ENCODE peak calls at places on chromosome 7, in four cellular contexts. One of them, this sample, is unnamed.
A peak's percentile ranks its signal among the peaks of the same experiment; 100 is the strongest.

GRCh38 chr7:83648464-83649241 is at the start of gene SEMA3E:
- DNase-seq in mesendoderm: peak; percentile 96
- DNase-seq in H1: no peak
- DNase-seq in H9: peak; percentile 65
- DNase-seq in this sample: peak; percentile 35

GRCh38 chr7:36827914-36828313 is 103.6 kb upstream of the AOAH start:
- DNase-seq in mesendoderm: no peak
- DNase-seq in H1: no peak
- DNase-seq in H9: no peak
- DNase-seq in this sample: no peak

GRCh38 chr7:129550673-129551360 is 48.5 kb downstream of the SMKR1 start:
- DNase-seq in mesendoderm: no peak
- DNase-seq in H1: no peak
- DNase-seq in H9: no peak
- DNase-seq in this sample: no peak

GRCh38 chr7:93817561-93817960 is 73.0 kb downstream of the TFPI2 start:
- DNase-seq in mesendoderm: no peak
- DNase-seq in H1: no peak
- DNase-seq in H9: no peak
- DNase-seq in this sample: no peak

GRCh38 chr7:90025771-90026170 is 128.5 kb upstream of the STEAP1 start:
- DNase-seq in mesendoderm: no peak
- DNase-seq in H1: no peak
- DNase-seq in H9: no peak
- DNase-seq in this sample: no peak

GRCh38 chr7:155211761-155212160 is 85.9 kb upstream of the INSIG1 start:
- DNase-seq in mesendoderm: no peak
- DNase-seq in H1: no peak
- DNase-seq in H9: no peak
- DNase-seq in this sample: no peak

GRCh38 chr7:98203261-98203963 is 7.8 kb upstream of the BHLHA15 start:
- DNase-seq in mesendoderm: no peak
- DNase-seq in H1: no peak
- DNase-seq in H9: no peak
- DNase-seq in this sample: no peak

GRCh38 chr7:74343281-74344127 is 54.3 kb downstream of the CLIP2 start:
- DNase-seq in mesendoderm: no peak
- DNase-seq in H1: no peak
- DNase-seq in H9: no peak
- DNase-seq in this sample: peak; percentile 85

GRCh38 chr7:71824356-71824755 is 587.8 kb downstream of the CALN1 start:
- DNase-seq in mesendoderm: peak; percentile 77
- DNase-seq in H1: no peak
- DNase-seq in H9: peak; percentile 33
- DNase-seq in this sample: no peak

GRCh38 chr7:131688738-131689661 is 132.6 kb upstream of the PODXL start:
- DNase-seq in mesendoderm: peak; percentile 86
- DNase-seq in H1: peak; percentile 75
- DNase-seq in H9: peak; percentile 89
- DNase-seq in this sample: peak; percentile 49

GRCh38 chr7:35875292-35875691 is 74.4 kb downstream of the SEPTIN7 start:
- DNase-seq in mesendoderm: no peak
- DNase-seq in H1: no peak
- DNase-seq in H9: no peak
- DNase-seq in this sample: peak; percentile 54

GRCh38 chr7:142535123-142535779 is 214.0 kb upstream of the PRSS1 start:
- DNase-seq in mesendoderm: peak; percentile 93
- DNase-seq in H1: no peak
- DNase-seq in H9: peak; percentile 80
- DNase-seq in this sample: peak; percentile 92

GRCh38 chr7:104230606-104231005 is 22.8 kb upstream of the ORC5 start:
- DNase-seq in mesendoderm: no peak
- DNase-seq in H1: no peak
- DNase-seq in H9: no peak
- DNase-seq in this sample: peak; percentile 59

GRCh38 chr7:13880789-13881188 is 108.7 kb downstream of the ETV1 start:
- DNase-seq in mesendoderm: no peak
- DNase-seq in H1: no peak
- DNase-seq in H9: no peak
- DNase-seq in this sample: peak; percentile 91

GRCh38 chr7:42475082-42475481 is 238.1 kb upstream of the GLI3 start:
- DNase-seq in mesendoderm: no peak
- DNase-seq in H1: no peak
- DNase-seq in H9: no peak
- DNase-seq in this sample: no peak

GRCh38 chr7:42476255-42476654 is 239.2 kb upstream of the GLI3 start:
- DNase-seq in mesendoderm: no peak
- DNase-seq in H1: no peak
- DNase-seq in H9: no peak
- DNase-seq in this sample: no peak

DNA sequence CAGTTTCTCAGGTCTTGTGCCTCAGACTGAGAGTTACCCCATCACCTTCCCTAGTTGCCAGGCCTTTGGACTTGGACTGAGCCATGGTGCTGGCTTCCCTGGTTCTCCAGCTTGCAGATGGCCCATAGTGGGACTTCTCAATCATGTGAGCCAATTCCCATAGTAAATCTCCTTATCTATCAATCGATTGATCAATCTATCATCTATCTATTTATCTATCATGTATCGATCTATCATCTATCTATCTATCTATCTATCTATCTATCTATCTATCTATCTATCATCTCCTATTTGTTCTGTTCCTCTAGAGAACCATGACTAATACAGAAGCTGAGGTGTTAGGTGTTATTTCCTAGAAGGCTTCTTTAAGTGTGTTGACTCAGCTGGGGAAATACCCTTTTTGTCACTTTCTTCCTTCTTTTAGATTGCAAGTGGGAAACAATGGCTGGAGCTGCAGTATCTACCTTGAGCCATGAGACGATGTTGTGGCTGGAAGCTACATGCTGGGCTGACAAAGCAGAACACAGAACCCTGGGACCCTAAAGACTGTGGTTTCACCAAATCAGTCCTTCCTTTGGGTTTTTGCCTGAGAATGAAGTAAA is 234.7 kb upstream of the GLI3 start:
- DNase-seq in mesendoderm: peak; percentile 27
- DNase-seq in H1: no peak
- DNase-seq in H9: no peak
- DNase-seq in this sample: no peak
- H4K5ac ChIP-seq in mesendoderm: no peak overlapping the region
- H4K5ac ChIP-seq in H1: no peak overlapping the region
- H4K5ac ChIP-seq in H9: no peak overlapping the region
- H4K5ac ChIP-seq in this sample: no peak overlapping the region

GRCh38 chr7:106165328-106165727 is 53.2 kb upstream of the SYPL1 start:
- DNase-seq in mesendoderm: no peak
- DNase-seq in H1: no peak
- DNase-seq in H9: no peak
- DNase-seq in this sample: peak; percentile 36

GRCh38 chr7:106167439-106168136 is 55.5 kb upstream of the SYPL1 start:
- DNase-seq in mesendoderm: no peak
- DNase-seq in H1: no peak
- DNase-seq in H9: no peak
- DNase-seq in this sample: no peak

GRCh38 chr7:106170216-106170615 is 58.1 kb upstream of the SYPL1 start:
- DNase-seq in mesendoderm: no peak
- DNase-seq in H1: no peak
- DNase-seq in H9: no peak
- DNase-seq in this sample: no peak

GRCh38 chr7:106163257-106163656 is 51.1 kb upstream of the SYPL1 start:
- DNase-seq in mesendoderm: no peak
- DNase-seq in H1: no peak
- DNase-seq in H9: no peak
- DNase-seq in this sample: no peak

GRCh38 chr7:106166651-106167342 is 54.7 kb upstream of the SYPL1 start:
- DNase-seq in mesendoderm: peak; percentile 79
- DNase-seq in H1: no peak
- DNase-seq in H9: peak; percentile 41
- DNase-seq in this sample: peak; percentile 83
- H3K56ac ChIP-seq in mesendoderm: no peak overlapping the region
- H3K56ac ChIP-seq in H1: no peak overlapping the region
- H3K56ac ChIP-seq in H9: no peak overlapping the region
- H3K56ac ChIP-seq in this sample: no peak overlapping the region

GRCh38 chr7:138004936-138005335 is 3.0 kb upstream of the CREB3L2 start:
- DNase-seq in mesendoderm: no peak
- DNase-seq in H1: no peak
- DNase-seq in H9: no peak
- DNase-seq in this sample: no peak

GRCh38 chr7:138008046-138008587 is 6.2 kb upstream of the CREB3L2 start:
- DNase-seq in mesendoderm: no peak
- DNase-seq in H1: no peak
- DNase-seq in H9: no peak
- DNase-seq in this sample: no peak

GRCh38 chr7:138008588-138009349 is 6.9 kb upstream of the CREB3L2 start:
- DNase-seq in mesendoderm: peak; percentile 86
- DNase-seq in H1: no peak
- DNase-seq in H9: peak; percentile 52
- DNase-seq in this sample: peak; percentile 68

GRCh38 chr7:138004046-138004445 is 2.2 kb upstream of the CREB3L2 start:
- DNase-seq in mesendoderm: no peak
- DNase-seq in H1: no peak
- DNase-seq in H9: no peak
- DNase-seq in this sample: no peak

GRCh38 chr7:138006106-138006505 is 4.2 kb upstream of the CREB3L2 start:
- DNase-seq in mesendoderm: no peak
- DNase-seq in H1: no peak
- DNase-seq in H9: no peak
- DNase-seq in this sample: peak; percentile 47
- H4K5ac ChIP-seq in mesendoderm: no peak overlapping the region
- H4K5ac ChIP-seq in H1: no peak overlapping the region
- H4K5ac ChIP-seq in H9: no peak overlapping the region
- H4K5ac ChIP-seq in this sample: no peak overlapping the region

GRCh38 chr7:140026935-140027334 is 35.8 kb downstream of the PARP12 start:
- DNase-seq in mesendoderm: no peak
- DNase-seq in H1: no peak
- DNase-seq in H9: no peak
- DNase-seq in this sample: no peak

GRCh38 chr7:140028311-140028710 is 34.4 kb downstream of the PARP12 start:
- DNase-seq in mesendoderm: no peak
- DNase-seq in H1: no peak
- DNase-seq in H9: no peak
- DNase-seq in this sample: no peak

GRCh38 chr7:140027866-140028265 is 34.9 kb downstream of the PARP12 start:
- DNase-seq in mesendoderm: no peak
- DNase-seq in H1: no peak
- DNase-seq in H9: no peak
- DNase-seq in this sample: no peak

GRCh38 chr7:140031364-140031763 is 31.4 kb downstream of the PARP12 start:
- DNase-seq in mesendoderm: no peak
- DNase-seq in H1: no peak
- DNase-seq in H9: no peak
- DNase-seq in this sample: no peak

GRCh38 chr7:140029072-140029471 is 33.7 kb downstream of the PARP12 start:
- DNase-seq in mesendoderm: no peak
- DNase-seq in H1: no peak
- DNase-seq in H9: no peak
- DNase-seq in this sample: no peak
- H3K56ac ChIP-seq in mesendoderm: no peak overlapping the region
- H3K56ac ChIP-seq in H1: no peak overlapping the region
- H3K56ac ChIP-seq in H9: no peak overlapping the region
- H3K56ac ChIP-seq in this sample: no peak overlapping the region

GRCh38 chr7:55150709-55151108 is 131.9 kb downstream of the EGFR start:
- DNase-seq in mesendoderm: no peak
- DNase-seq in H1: no peak
- DNase-seq in H9: no peak
- DNase-seq in this sample: no peak

GRCh38 chr7:55156919-55157318 is 138.1 kb downstream of the EGFR start:
- DNase-seq in mesendoderm: peak; percentile 54
- DNase-seq in H1: no peak
- DNase-seq in H9: peak; percentile 69
- DNase-seq in this sample: no peak

GRCh38 chr7:55152490-55152889 is 133.7 kb downstream of the EGFR start:
- DNase-seq in mesendoderm: no peak
- DNase-seq in H1: no peak
- DNase-seq in H9: no peak
- DNase-seq in this sample: no peak

GRCh38 chr7:55155351-55156117 is 136.7 kb downstream of the EGFR start:
- DNase-seq in mesendoderm: no peak
- DNase-seq in H1: no peak
- DNase-seq in H9: no peak
- DNase-seq in this sample: no peak

GRCh38 chr7:55154096-55154495 is 135.3 kb downstream of the EGFR start:
- DNase-seq in mesendoderm: no peak
- DNase-seq in H1: no peak
- DNase-seq in H9: no peak
- DNase-seq in this sample: no peak
- H4K5ac ChIP-seq in mesendoderm: no peak overlapping the region
- H4K5ac ChIP-seq in H1: no peak overlapping the region
- H4K5ac ChIP-seq in H9: no peak overlapping the region
- H4K5ac ChIP-seq in this sample: no peak overlapping the region

DNA sequence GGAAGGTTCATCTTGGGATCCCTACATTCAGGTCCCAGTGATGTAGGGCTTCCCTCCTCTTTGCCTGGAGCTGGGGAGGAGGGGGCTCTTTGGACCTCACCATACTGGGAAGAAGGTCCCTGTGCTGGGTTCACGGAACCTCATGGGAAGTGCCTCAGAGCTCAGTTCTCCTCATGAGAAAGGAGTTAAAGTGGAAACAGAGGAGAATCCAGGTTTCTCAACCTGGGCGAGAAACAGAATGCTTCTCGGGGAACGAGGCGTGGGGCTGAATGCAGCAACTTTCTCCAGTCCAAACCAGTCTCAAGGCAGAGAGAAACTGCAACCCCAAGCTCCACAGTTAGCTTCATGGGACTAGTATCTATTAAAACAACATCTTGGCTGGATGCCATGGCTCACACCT is 382.7 kb upstream of the FOXK1 start:
- DNase-seq in mesendoderm: no peak
- DNase-seq in H1: no peak
- DNase-seq in H9: no peak
- DNase-seq in this sample: no peak
- H3K56ac ChIP-seq in mesendoderm: no peak overlapping the region
- H3K56ac ChIP-seq in H1: no peak overlapping the region
- H3K56ac ChIP-seq in H9: no peak overlapping the region
- H3K56ac ChIP-seq in this sample: no peak overlapping the region

DNA sequence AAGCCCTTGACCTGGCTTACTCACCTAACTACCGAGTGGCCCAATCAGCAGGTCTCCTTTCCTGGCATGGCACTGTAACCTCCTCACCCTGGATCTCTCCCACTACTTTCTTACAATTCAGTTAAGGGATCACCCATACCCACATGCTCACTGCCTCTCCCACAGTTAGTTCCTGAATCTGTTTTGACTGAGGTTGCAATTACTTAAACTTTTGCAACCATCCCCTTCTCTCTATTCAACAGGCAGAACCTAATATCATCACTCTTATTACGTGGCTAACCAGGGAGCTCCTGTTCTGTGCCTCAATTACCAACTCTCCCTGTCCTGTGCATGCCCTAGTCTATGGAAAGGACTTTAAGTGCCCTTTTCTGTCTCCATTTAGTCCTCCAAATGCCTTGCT is 84.2 kb upstream of the IKZF1 start:
- DNase-seq in mesendoderm: no peak
- DNase-seq in H1: no peak
- DNase-seq in H9: no peak
- DNase-seq in this sample: no peak
- H4K5ac ChIP-seq in mesendoderm: no peak overlapping the region
- H4K5ac ChIP-seq in H1: no peak overlapping the region
- H4K5ac ChIP-seq in H9: no peak overlapping the region
- H4K5ac ChIP-seq in this sample: no peak overlapping the region

GRCh38 chr7:40793132-40793531 is 658.3 kb downstream of the SUGCT start:
- DNase-seq in mesendoderm: no peak
- DNase-seq in H1: no peak
- DNase-seq in H9: no peak
- DNase-seq in this sample: peak; percentile 38
- H3K56ac ChIP-seq in mesendoderm: no peak overlapping the region
- H3K56ac ChIP-seq in H1: no peak overlapping the region
- H3K56ac ChIP-seq in H9: no peak overlapping the region
- H3K56ac ChIP-seq in this sample: no peak overlapping the region

This sample was measured in IMR-90.